ENCODE peak calls at places on chromosomes 3 and 15, in seven cellular contexts. One of them, this sample, is unnamed. For H3K4me1, the result is how much of the 10 kb centered on the place peaks cover.

GRCh38 chr3:170712798-170713197 is 126.9 kb upstream of the SLC7A14 start:
- DNase-seq in esophagus muscularis mucosa: no peak
- DNase-seq in psoas muscle: no peak
- DNase-seq in pancreas: no peak
- DNase-seq in A549: no peak
- DNase-seq in colonic mucosa: no peak
- DNase-seq in body of pancreas: no peak
- DNase-seq in this sample: no peak

GRCh38 chr15:37206690-37207089 is 106.3 kb upstream of the MEIS2 start:
- DNase-seq in esophagus muscularis mucosa: no peak
- DNase-seq in psoas muscle: no peak
- DNase-seq in pancreas: no peak
- DNase-seq in A549: no peak
- DNase-seq in colonic mucosa: no peak
- DNase-seq in body of pancreas: no peak
- DNase-seq in this sample: no peak

GRCh38 chr15:72873379-72874233 is 90.0 kb upstream of the ADPGK start:
- DNase-seq in esophagus muscularis mucosa: peak
- DNase-seq in psoas muscle: peak
- DNase-seq in pancreas: no peak
- DNase-seq in A549: no peak
- DNase-seq in colonic mucosa: no peak
- DNase-seq in body of pancreas: no peak
- DNase-seq in this sample: no peak

GRCh38 chr15:80404057-80404718 is at the start of gene ARNT2:
- DNase-seq in esophagus muscularis mucosa: peak
- DNase-seq in psoas muscle: peak
- DNase-seq in pancreas: peak
- DNase-seq in A549: peak
- DNase-seq in colonic mucosa: no peak
- DNase-seq in body of pancreas: peak
- DNase-seq in this sample: no peak

GRCh38 chr3:99549918-99550603 is 88.3 kb upstream of the COL8A1 start:
- DNase-seq in esophagus muscularis mucosa: no peak
- DNase-seq in psoas muscle: no peak
- DNase-seq in pancreas: no peak
- DNase-seq in A549: no peak
- DNase-seq in colonic mucosa: no peak
- DNase-seq in body of pancreas: no peak
- DNase-seq in this sample: no peak

GRCh38 chr3:23041918-23042696 is 161.0 kb upstream of the UBE2E2 start:
- DNase-seq in esophagus muscularis mucosa: no peak
- DNase-seq in psoas muscle: no peak
- DNase-seq in pancreas: no peak
- DNase-seq in A549: no peak
- DNase-seq in colonic mucosa: no peak
- DNase-seq in body of pancreas: no peak
- DNase-seq in this sample: no peak

GRCh38 chr3:124895756-124896155 is 8.6 kb upstream of the ITGB5 start:
- DNase-seq in esophagus muscularis mucosa: no peak
- DNase-seq in psoas muscle: no peak
- DNase-seq in pancreas: no peak
- DNase-seq in A549: no peak
- DNase-seq in colonic mucosa: no peak
- DNase-seq in body of pancreas: no peak
- DNase-seq in this sample: no peak

GRCh38 chr3:57179580-57180410 is 14.6 kb upstream of the IL17RD start:
- DNase-seq in esophagus muscularis mucosa: no peak
- DNase-seq in psoas muscle: no peak
- DNase-seq in pancreas: no peak
- DNase-seq in A549: no peak
- DNase-seq in colonic mucosa: no peak
- DNase-seq in body of pancreas: no peak
- DNase-seq in this sample: no peak

GRCh38 chr3:187621881-187622280 is 48.3 kb downstream of the SST start:
- DNase-seq in esophagus muscularis mucosa: no peak
- DNase-seq in psoas muscle: no peak
- DNase-seq in pancreas: no peak
- DNase-seq in A549: no peak
- DNase-seq in colonic mucosa: no peak
- DNase-seq in body of pancreas: no peak
- DNase-seq in this sample: no peak

GRCh38 chr3:150232992-150233451 is 175.1 kb upstream of the TSC22D2 start:
- DNase-seq in esophagus muscularis mucosa: no peak
- DNase-seq in psoas muscle: no peak
- DNase-seq in pancreas: no peak
- DNase-seq in A549: no peak
- DNase-seq in colonic mucosa: no peak
- DNase-seq in body of pancreas: no peak
- DNase-seq in this sample: no peak

GRCh38 chr3:141403576-141403975 is 35.3 kb downstream of the ZBTB38 start:
- DNase-seq in esophagus muscularis mucosa: no peak
- DNase-seq in psoas muscle: no peak
- DNase-seq in pancreas: no peak
- DNase-seq in A549: no peak
- DNase-seq in colonic mucosa: no peak
- DNase-seq in body of pancreas: no peak
- DNase-seq in this sample: no peak

GRCh38 chr3:101827211-101828174 is 21.8 kb upstream of the NFKBIZ start:
- DNase-seq in esophagus muscularis mucosa: peak
- DNase-seq in psoas muscle: peak
- DNase-seq in pancreas: peak
- DNase-seq in A549: no peak
- DNase-seq in colonic mucosa: peak
- DNase-seq in body of pancreas: peak
- DNase-seq in this sample: peak

GRCh38 chr3:31571325-31571724 is 38.6 kb downstream of the STT3B start:
- DNase-seq in esophagus muscularis mucosa: no peak
- DNase-seq in psoas muscle: no peak
- DNase-seq in pancreas: no peak
- DNase-seq in A549: no peak
- DNase-seq in colonic mucosa: no peak
- DNase-seq in body of pancreas: no peak
- DNase-seq in this sample: no peak

GRCh38 chr15:25391971-25392733 is 46.7 kb downstream of the UBE3A start:
- DNase-seq in esophagus muscularis mucosa: no peak
- DNase-seq in psoas muscle: no peak
- DNase-seq in pancreas: no peak
- DNase-seq in A549: no peak
- DNase-seq in colonic mucosa: no peak
- DNase-seq in body of pancreas: no peak
- DNase-seq in this sample: no peak

GRCh38 chr15:50906954-50907865 is 1.3 kb upstream of the AP4E1 start:
- DNase-seq in esophagus muscularis mucosa: no peak
- DNase-seq in psoas muscle: no peak
- DNase-seq in pancreas: no peak
- DNase-seq in A549: no peak
- DNase-seq in colonic mucosa: peak
- DNase-seq in body of pancreas: no peak
- DNase-seq in this sample: peak

GRCh38 chr3:157282261-157283191 is 122.6 kb upstream of the CCNL1 start:
- DNase-seq in esophagus muscularis mucosa: no peak
- DNase-seq in psoas muscle: peak
- DNase-seq in pancreas: no peak
- DNase-seq in A549: no peak
- DNase-seq in colonic mucosa: no peak
- DNase-seq in body of pancreas: peak
- DNase-seq in this sample: no peak

GRCh38 chr15:92693922-92694331 is 38.4 kb upstream of the FAM174B start:
- DNase-seq in esophagus muscularis mucosa: peak
- DNase-seq in psoas muscle: no peak
- DNase-seq in pancreas: no peak
- DNase-seq in A549: peak
- DNase-seq in colonic mucosa: no peak
- DNase-seq in body of pancreas: no peak
- DNase-seq in this sample: no peak

GRCh38 chr3:118628704-118629341 is 405.8 kb downstream of the IGSF11 start:
- DNase-seq in esophagus muscularis mucosa: no peak
- DNase-seq in psoas muscle: peak
- DNase-seq in pancreas: peak
- DNase-seq in A549: peak
- DNase-seq in colonic mucosa: peak
- DNase-seq in body of pancreas: peak
- DNase-seq in this sample: no peak

GRCh38 chr3:124890573-124891190 is 3.5 kb upstream of the ITGB5 start:
- DNase-seq in esophagus muscularis mucosa: no peak
- DNase-seq in psoas muscle: no peak
- DNase-seq in pancreas: no peak
- DNase-seq in A549: no peak
- DNase-seq in colonic mucosa: no peak
- DNase-seq in body of pancreas: no peak
- DNase-seq in this sample: no peak

GRCh38 chr3:168124791-168125190 is 29.1 kb upstream of the GOLIM4 start:
- DNase-seq in esophagus muscularis mucosa: no peak
- DNase-seq in psoas muscle: no peak
- DNase-seq in pancreas: no peak
- DNase-seq in A549: no peak
- DNase-seq in colonic mucosa: no peak
- DNase-seq in body of pancreas: no peak
- DNase-seq in this sample: no peak

GRCh38 chr3:127749361-127749760 is 73.0 kb downstream of the MGLL start:
- DNase-seq in esophagus muscularis mucosa: no peak
- DNase-seq in psoas muscle: no peak
- DNase-seq in pancreas: no peak
- DNase-seq in A549: no peak
- DNase-seq in colonic mucosa: no peak
- DNase-seq in body of pancreas: no peak
- DNase-seq in this sample: no peak

GRCh38 chr3:189143321-189143720 is 28.4 kb upstream of the TPRG1 start:
- DNase-seq in esophagus muscularis mucosa: no peak
- DNase-seq in psoas muscle: no peak
- DNase-seq in pancreas: no peak
- DNase-seq in A549: no peak
- DNase-seq in colonic mucosa: no peak
- DNase-seq in body of pancreas: no peak
- DNase-seq in this sample: no peak

GRCh38 chr15:71195242-71195641 is 80.0 kb downstream of the THSD4 start:
- DNase-seq in esophagus muscularis mucosa: no peak
- DNase-seq in psoas muscle: no peak
- DNase-seq in pancreas: no peak
- DNase-seq in A549: peak
- DNase-seq in colonic mucosa: no peak
- DNase-seq in body of pancreas: no peak
- DNase-seq in this sample: no peak

GRCh38 chr15:89666147-89666857 is 11.0 kb upstream of the KIF7 start:
- DNase-seq in esophagus muscularis mucosa: no peak
- DNase-seq in psoas muscle: no peak
- DNase-seq in pancreas: no peak
- DNase-seq in A549: no peak
- DNase-seq in colonic mucosa: no peak
- DNase-seq in body of pancreas: no peak
- DNase-seq in this sample: no peak
- H3K4me3 ChIP-seq in esophagus muscularis mucosa: peak
- H3K4me3 ChIP-seq in psoas muscle: peak
- H3K4me3 ChIP-seq in pancreas: no peak
- H3K4me3 ChIP-seq in A549: no peak
- H3K4me3 ChIP-seq in colonic mucosa: peak
- H3K4me3 ChIP-seq in body of pancreas: no peak
- H3K4me3 ChIP-seq in this sample: no peak

GRCh38 chr3:133965906-133966305 is 63.8 kb downstream of the SLCO2A1 start:
- DNase-seq in esophagus muscularis mucosa: no peak
- DNase-seq in psoas muscle: no peak
- DNase-seq in pancreas: no peak
- DNase-seq in A549: no peak
- DNase-seq in colonic mucosa: no peak
- DNase-seq in body of pancreas: no peak
- DNase-seq in this sample: no peak
- H3K27ac ChIP-seq in esophagus muscularis mucosa: no peak
- H3K27ac ChIP-seq in psoas muscle: no peak
- H3K27ac ChIP-seq in pancreas: no peak
- H3K27ac ChIP-seq in A549: no peak
- H3K27ac ChIP-seq in colonic mucosa: no peak
- H3K27ac ChIP-seq in body of pancreas: no peak
- H3K27ac ChIP-seq in this sample: no peak

DNA sequence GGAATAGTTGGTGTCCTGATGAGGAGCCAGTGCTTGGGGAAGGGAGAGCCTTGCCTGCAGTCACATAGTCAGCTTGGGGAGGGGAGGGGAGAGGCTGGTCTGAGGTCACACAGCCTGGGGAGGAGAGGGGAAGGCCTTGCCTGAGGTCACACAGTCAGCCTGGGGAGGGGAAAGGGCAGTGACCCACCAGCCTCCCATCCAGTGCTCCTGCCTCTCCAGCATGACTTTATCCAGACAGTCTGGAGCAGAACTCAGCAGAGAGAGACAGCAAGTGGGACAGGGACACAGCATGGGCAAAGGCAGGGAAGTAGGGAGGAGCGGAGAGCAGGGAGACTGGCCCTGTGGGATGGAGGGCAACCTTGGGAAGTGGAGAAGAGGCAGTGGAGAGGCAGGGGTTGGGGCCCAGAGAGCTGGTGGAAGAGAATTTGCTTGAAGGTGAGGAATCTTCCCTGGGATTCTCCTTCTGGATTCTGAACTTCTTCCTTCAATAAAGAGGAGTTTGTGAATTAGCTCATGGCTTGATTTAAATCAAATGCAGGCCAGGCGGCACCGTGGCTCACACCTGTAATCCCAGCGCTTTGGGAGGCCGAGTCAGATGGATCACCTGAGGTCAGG is 64.5 kb downstream of the CORO2B start:
- DNase-seq in esophagus muscularis mucosa: no peak
- DNase-seq in psoas muscle: no peak
- DNase-seq in pancreas: no peak
- DNase-seq in A549: no peak
- DNase-seq in colonic mucosa: no peak
- DNase-seq in body of pancreas: no peak
- DNase-seq in this sample: no peak
- H3K4me1 ChIP-seq in esophagus muscularis mucosa: under half
- H3K4me1 ChIP-seq in psoas muscle: under half
- H3K4me1 ChIP-seq in pancreas: under half
- H3K4me1 ChIP-seq in A549: under half
- H3K4me1 ChIP-seq in colonic mucosa: under half
- H3K4me1 ChIP-seq in body of pancreas: under half
- H3K4me1 ChIP-seq in this sample: under half

GRCh38 chr3:137771401-137772230 is 7.5 kb downstream of the SOX14 start:
- DNase-seq in esophagus muscularis mucosa: no peak
- DNase-seq in psoas muscle: no peak
- DNase-seq in pancreas: no peak
- DNase-seq in A549: no peak
- DNase-seq in colonic mucosa: no peak
- DNase-seq in body of pancreas: no peak
- DNase-seq in this sample: no peak
- H3K4me3 ChIP-seq in esophagus muscularis mucosa: peak
- H3K4me3 ChIP-seq in psoas muscle: peak
- H3K4me3 ChIP-seq in pancreas: no peak
- H3K4me3 ChIP-seq in A549: peak
- H3K4me3 ChIP-seq in colonic mucosa: no peak
- H3K4me3 ChIP-seq in body of pancreas: peak
- H3K4me3 ChIP-seq in this sample: no peak

This sample was measured in CD8-positive, alpha-beta memory T cell.